ENCODE peak calls at places on chromosomes 11 and 22, in five cellular contexts. One of them, this sample, is unnamed.
A peak's percentile ranks its signal among the peaks of the same experiment; 100 is the strongest.

GRCh38 chr11:65133724-65134123 is 595 bp downstream of the SYVN1 start:
- DNase-seq in K562: no peak
- DNase-seq in GM12878: no peak
- DNase-seq in HCT116: no peak
- DNase-seq in HepG2: no peak
- DNase-seq in this sample: no peak

GRCh38 chr11:124402326-124402922 is 3.6 kb upstream of the OR8B3 start:
- DNase-seq in K562: peak; percentile 60
- DNase-seq in GM12878: no peak
- DNase-seq in HCT116: peak; percentile 60
- DNase-seq in HepG2: peak; percentile 56
- DNase-seq in this sample: peak; percentile 64

GRCh38 chr11:61068581-61068980 is 33.7 kb upstream of the CD5 start:
- DNase-seq in K562: no peak
- DNase-seq in GM12878: no peak
- DNase-seq in HCT116: no peak
- DNase-seq in HepG2: no peak
- DNase-seq in this sample: no peak

GRCh38 chr11:116078101-116078561 is 573.9 kb upstream of the CADM1 start:
- DNase-seq in K562: no peak
- DNase-seq in GM12878: no peak
- DNase-seq in HCT116: no peak
- DNase-seq in HepG2: peak; percentile 15
- DNase-seq in this sample: peak; percentile 59

GRCh38 chr11:10743354-10744035 is 7.6 kb upstream of the CTR9 start:
- DNase-seq in K562: no peak
- DNase-seq in GM12878: no peak
- DNase-seq in HCT116: no peak
- DNase-seq in HepG2: no peak
- DNase-seq in this sample: no peak

GRCh38 chr11:60128376-60128775 is 39.9 kb downstream of the MS4A2 start:
- DNase-seq in K562: no peak
- DNase-seq in GM12878: no peak
- DNase-seq in HCT116: no peak
- DNase-seq in HepG2: no peak
- DNase-seq in this sample: no peak

GRCh38 chr11:115709297-115709696 is 205.1 kb upstream of the CADM1 start:
- DNase-seq in K562: no peak
- DNase-seq in GM12878: peak; percentile 28
- DNase-seq in HCT116: no peak
- DNase-seq in HepG2: no peak
- DNase-seq in this sample: no peak

GRCh38 chr11:96021901-96022650 is 98.2 kb upstream of the MTMR2 start:
- DNase-seq in K562: no peak
- DNase-seq in GM12878: no peak
- DNase-seq in HCT116: no peak
- DNase-seq in HepG2: no peak
- DNase-seq in this sample: no peak

GRCh38 chr11:69744435-69744834 is 30.7 kb downstream of the FGF4 start:
- DNase-seq in K562: no peak
- DNase-seq in GM12878: no peak
- DNase-seq in HCT116: no peak
- DNase-seq in HepG2: peak; percentile 69
- DNase-seq in this sample: no peak

GRCh38 chr22:36425977-36426523 is 38.3 kb upstream of the MYH9 start:
- DNase-seq in K562: peak; percentile 69
- DNase-seq in GM12878: no peak
- DNase-seq in HCT116: no peak
- DNase-seq in HepG2: peak; percentile 74
- DNase-seq in this sample: peak; percentile 57

GRCh38 chr11:10407055-10407454 is 48.0 kb upstream of the AMPD3 start:
- DNase-seq in K562: no peak
- DNase-seq in GM12878: no peak
- DNase-seq in HCT116: peak; percentile 40
- DNase-seq in HepG2: peak; percentile 24
- DNase-seq in this sample: no peak

GRCh38 chr11:78228467-78228866 is 39.7 kb downstream of the USP35 start:
- DNase-seq in K562: peak; percentile 52
- DNase-seq in GM12878: peak; percentile 51
- DNase-seq in HCT116: peak; percentile 32
- DNase-seq in HepG2: peak; percentile 65
- DNase-seq in this sample: peak; percentile 72

GRCh38 chr11:73878771-73879170 is 2.0 kb downstream of the PAAF1 start:
- DNase-seq in K562: no peak
- DNase-seq in GM12878: no peak
- DNase-seq in HCT116: no peak
- DNase-seq in HepG2: no peak
- DNase-seq in this sample: no peak

GRCh38 chr11:12126352-12127019 is 16.1 kb downstream of the MICAL2 start:
- DNase-seq in K562: no peak
- DNase-seq in GM12878: no peak
- DNase-seq in HCT116: no peak
- DNase-seq in HepG2: no peak
- DNase-seq in this sample: no peak

GRCh38 chr11:65569164-65569972 is 909 bp upstream of the ZNRD2 start:
- DNase-seq in K562: peak; percentile 8
- DNase-seq in GM12878: no peak
- DNase-seq in HCT116: no peak
- DNase-seq in HepG2: no peak
- DNase-seq in this sample: no peak

GRCh38 chr11:109027851-109028250 is 363.0 kb downstream of the DDX10 start:
- DNase-seq in K562: no peak
- DNase-seq in GM12878: no peak
- DNase-seq in HCT116: no peak
- DNase-seq in HepG2: no peak
- DNase-seq in this sample: no peak

GRCh38 chr11:65719887-65720236 is 736 bp downstream of the RNASEH2C start:
- DNase-seq in K562: no peak
- DNase-seq in GM12878: no peak
- DNase-seq in HCT116: no peak
- DNase-seq in HepG2: no peak
- DNase-seq in this sample: no peak

GRCh38 chr11:215581-216037 is 8.1 kb downstream of the RIC8A start:
- DNase-seq in K562: no peak
- DNase-seq in GM12878: no peak
- DNase-seq in HCT116: no peak
- DNase-seq in HepG2: no peak
- DNase-seq in this sample: no peak

GRCh38 chr22:23036684-23037428 is 33.5 kb upstream of the GNAZ start:
- DNase-seq in K562: peak; percentile 54
- DNase-seq in GM12878: no peak
- DNase-seq in HCT116: no peak
- DNase-seq in HepG2: peak; percentile 70
- DNase-seq in this sample: peak; percentile 17

GRCh38 chr11:65014146-65014960 is at the start of gene ARL2:
- DNase-seq in K562: peak; percentile 90
- DNase-seq in GM12878: no peak
- DNase-seq in HCT116: no peak
- DNase-seq in HepG2: peak; percentile 88
- DNase-seq in this sample: no peak

GRCh38 chr22:22733881-22734373 is 89.5 kb downstream of the GGTLC2 start:
- DNase-seq in K562: no peak
- DNase-seq in GM12878: no peak
- DNase-seq in HCT116: no peak
- DNase-seq in HepG2: no peak
- DNase-seq in this sample: no peak

GRCh38 chr11:942853-943252 is 17.2 kb downstream of the AP2A2 start:
- DNase-seq in K562: no peak
- DNase-seq in GM12878: no peak
- DNase-seq in HCT116: no peak
- DNase-seq in HepG2: no peak
- DNase-seq in this sample: no peak

GRCh38 chr11:64275031-64275800 is 9.2 kb downstream of the BAD start:
- DNase-seq in K562: no peak
- DNase-seq in GM12878: no peak
- DNase-seq in HCT116: no peak
- DNase-seq in HepG2: no peak
- DNase-seq in this sample: no peak

GRCh38 chr11:46338636-46338987 is 8.7 kb upstream of the DGKZ start:
- DNase-seq in K562: no peak
- DNase-seq in GM12878: no peak
- DNase-seq in HCT116: no peak
- DNase-seq in HepG2: no peak
- DNase-seq in this sample: no peak

GRCh38 chr11:27347949-27348879 is 14.8 kb downstream of the CCDC34 start:
- DNase-seq in K562: no peak
- DNase-seq in GM12878: no peak
- DNase-seq in HCT116: no peak
- DNase-seq in HepG2: no peak
- DNase-seq in this sample: no peak

GRCh38 chr11:95520765-95521542 is 268.6 kb downstream of the FAM76B start:
- DNase-seq in K562: no peak
- DNase-seq in GM12878: no peak
- DNase-seq in HCT116: no peak
- DNase-seq in HepG2: no peak
- DNase-seq in this sample: no peak

GRCh38 chr11:86575927-86576326 is 96.5 kb downstream of the ME3 start:
- DNase-seq in K562: no peak
- DNase-seq in GM12878: no peak
- DNase-seq in HCT116: no peak
- DNase-seq in HepG2: no peak
- DNase-seq in this sample: no peak

DNA sequence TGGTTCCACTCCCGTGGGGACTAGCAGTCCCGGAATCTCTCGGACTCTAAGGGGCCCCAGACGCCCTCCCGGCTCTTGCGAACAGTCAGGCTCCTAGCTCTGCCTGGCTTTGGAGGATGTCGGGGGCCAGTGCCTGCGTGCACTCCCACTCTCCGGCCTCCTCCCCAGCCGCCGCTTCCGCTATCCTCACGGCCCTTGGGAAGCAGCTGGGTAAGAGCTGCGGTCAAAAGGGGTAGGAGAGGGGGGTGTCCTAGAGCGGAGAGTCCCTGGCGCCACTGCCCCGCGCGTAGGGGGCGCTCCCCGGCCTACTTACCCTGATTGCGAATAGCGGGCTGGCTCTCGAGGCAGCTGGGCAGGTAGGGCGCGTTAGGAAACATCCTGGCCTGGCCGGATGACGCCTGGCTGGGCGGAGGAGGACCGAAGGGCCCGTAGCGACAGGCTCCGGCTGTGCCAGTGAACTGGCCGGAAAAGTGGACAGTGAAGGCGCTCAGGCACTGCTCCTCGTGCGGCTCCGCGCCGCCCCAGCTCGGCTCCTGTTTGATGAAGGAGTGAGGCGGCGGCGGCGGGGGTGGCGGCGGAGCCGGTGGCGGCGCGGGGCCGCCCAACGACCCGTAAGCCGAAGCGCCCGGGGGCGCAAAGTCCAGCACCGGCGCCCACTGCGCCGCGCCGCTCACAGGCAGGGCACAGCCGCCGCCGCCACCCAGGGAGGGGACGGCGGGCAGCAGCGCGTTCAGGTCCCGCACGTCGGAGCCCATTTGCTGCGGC is 770 bp downstream of the WT1 start:
- DNase-seq in K562: peak; percentile 76
- DNase-seq in GM12878: no peak
- DNase-seq in HCT116: no peak
- DNase-seq in HepG2: peak; percentile 5
- DNase-seq in this sample: peak; percentile 26
- H3K27ac ChIP-seq in K562: peak overlapping the region; percentile 92
- H3K27ac ChIP-seq in GM12878: no peak overlapping the region
- H3K27ac ChIP-seq in HCT116: no peak overlapping the region
- H3K27ac ChIP-seq in HepG2: no peak overlapping the region
- H3K27ac ChIP-seq in this sample: no peak overlapping the region

GRCh38 chr11:111474432-111474831 is 37.8 kb downstream of the BTG4 start:
- DNase-seq in K562: no peak
- DNase-seq in GM12878: no peak
- DNase-seq in HCT116: no peak
- DNase-seq in HepG2: no peak
- DNase-seq in this sample: no peak

GRCh38 chr11:111466615-111467014 is 45.6 kb downstream of the BTG4 start:
- DNase-seq in K562: no peak
- DNase-seq in GM12878: no peak
- DNase-seq in HCT116: no peak
- DNase-seq in HepG2: no peak
- DNase-seq in this sample: no peak

GRCh38 chr11:111472228-111472627 is 40.0 kb downstream of the BTG4 start:
- DNase-seq in K562: no peak
- DNase-seq in GM12878: no peak
- DNase-seq in HCT116: no peak
- DNase-seq in HepG2: no peak
- DNase-seq in this sample: no peak

GRCh38 chr11:111465400-111465799 is 46.8 kb downstream of the BTG4 start:
- DNase-seq in K562: no peak
- DNase-seq in GM12878: no peak
- DNase-seq in HCT116: no peak
- DNase-seq in HepG2: no peak
- DNase-seq in this sample: no peak

GRCh38 chr11:111469200-111469599 is 43.0 kb downstream of the BTG4 start:
- DNase-seq in K562: no peak
- DNase-seq in GM12878: no peak
- DNase-seq in HCT116: no peak
- DNase-seq in HepG2: no peak
- DNase-seq in this sample: no peak
- TF ChIP-seq ZBTB33 in K562: no peak
- TF ChIP-seq ZBTB33 in GM12878: no peak
- TF ChIP-seq ZBTB33 in HCT116: no peak
- TF ChIP-seq ZBTB33 in HepG2: no peak
- TF ChIP-seq ZBTB33 in this sample: no peak

GRCh38 chr11:106160494-106160893 is 83.0 kb downstream of the AASDHPPT start:
- DNase-seq in K562: no peak
- DNase-seq in GM12878: no peak
- DNase-seq in HCT116: no peak
- DNase-seq in HepG2: no peak
- DNase-seq in this sample: no peak

GRCh38 chr11:106167085-106167484 is 89.6 kb downstream of the AASDHPPT start:
- DNase-seq in K562: no peak
- DNase-seq in GM12878: no peak
- DNase-seq in HCT116: no peak
- DNase-seq in HepG2: no peak
- DNase-seq in this sample: no peak

GRCh38 chr11:106162190-106162589 is 84.7 kb downstream of the AASDHPPT start:
- DNase-seq in K562: no peak
- DNase-seq in GM12878: no peak
- DNase-seq in HCT116: no peak
- DNase-seq in HepG2: no peak
- DNase-seq in this sample: no peak

GRCh38 chr11:106159846-106160245 is 82.4 kb downstream of the AASDHPPT start:
- DNase-seq in K562: no peak
- DNase-seq in GM12878: no peak
- DNase-seq in HCT116: no peak
- DNase-seq in HepG2: no peak
- DNase-seq in this sample: no peak

DNA sequence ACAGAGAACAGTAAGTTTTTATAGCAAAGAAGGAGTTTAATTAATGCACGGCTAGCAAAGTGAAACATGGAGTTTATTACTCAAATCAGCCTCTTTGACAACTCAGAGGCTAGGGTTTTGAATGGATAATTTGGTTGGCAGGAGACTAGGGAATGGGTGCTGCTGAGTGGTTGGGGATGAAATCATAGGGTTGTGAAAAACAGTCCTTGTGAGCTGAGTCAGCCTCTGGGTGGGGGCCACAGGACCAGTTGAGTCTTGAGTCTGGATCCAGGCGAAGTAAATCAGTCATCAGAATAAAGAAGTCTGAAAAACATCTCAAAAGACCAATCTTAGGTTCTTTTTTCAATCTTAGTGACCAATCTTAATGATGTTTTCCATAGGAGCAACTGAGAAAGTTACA is 84.3 kb downstream of the AASDHPPT start:
- DNase-seq in K562: no peak
- DNase-seq in GM12878: no peak
- DNase-seq in HCT116: no peak
- DNase-seq in HepG2: no peak
- DNase-seq in this sample: no peak
- H3K27ac ChIP-seq in K562: no peak overlapping the region
- H3K27ac ChIP-seq in GM12878: no peak overlapping the region
- H3K27ac ChIP-seq in HCT116: no peak overlapping the region
- H3K27ac ChIP-seq in HepG2: no peak overlapping the region
- H3K27ac ChIP-seq in this sample: no peak overlapping the region

GRCh38 chr11:129691154-129691553 is 124.5 kb upstream of the TMEM45B start:
- DNase-seq in K562: peak; percentile 4
- DNase-seq in GM12878: no peak
- DNase-seq in HCT116: no peak
- DNase-seq in HepG2: no peak
- DNase-seq in this sample: peak; percentile 33
- TF ChIP-seq ZBTB33 in K562: no peak
- TF ChIP-seq ZBTB33 in GM12878: no peak
- TF ChIP-seq ZBTB33 in HCT116: no peak
- TF ChIP-seq ZBTB33 in HepG2: no peak
- TF ChIP-seq ZBTB33 in this sample: no peak

This sample was measured in SK-N-SH.